ENCODE peak calls at places on chromosomes 12 and 14, in six cellular contexts. One of them, this sample, is unnamed.

GRCh38 chr12:43063642-43064041 is 474.1 kb upstream of the PRICKLE1 start:
- DNase-seq in stomach: no peak
- DNase-seq in tibial artery: no peak
- DNase-seq in A549: no peak
- DNase-seq in HFF-Myc: peak
- DNase-seq in hepatocyte: no peak
- DNase-seq in this sample: peak

GRCh38 chr12:29546000-29546399 is 48.5 kb upstream of the OVCH1 start:
- DNase-seq in stomach: no peak
- DNase-seq in tibial artery: no peak
- DNase-seq in A549: no peak
- DNase-seq in HFF-Myc: no peak
- DNase-seq in hepatocyte: no peak
- DNase-seq in this sample: no peak

GRCh38 chr12:103391103-103391502 is 104.7 kb downstream of the C12orf42 start:
- DNase-seq in stomach: no peak
- DNase-seq in tibial artery: no peak
- DNase-seq in A549: no peak
- DNase-seq in HFF-Myc: no peak
- DNase-seq in hepatocyte: no peak
- DNase-seq in this sample: no peak

GRCh38 chr12:118429703-118430383 is 53.5 kb downstream of the SUDS3 start:
- DNase-seq in stomach: peak
- DNase-seq in tibial artery: no peak
- DNase-seq in A549: no peak
- DNase-seq in HFF-Myc: no peak
- DNase-seq in hepatocyte: no peak
- DNase-seq in this sample: no peak

GRCh38 chr12:110270125-110270962 is 10.7 kb upstream of the ATP2A2 start:
- DNase-seq in stomach: peak
- DNase-seq in tibial artery: peak
- DNase-seq in A549: peak
- DNase-seq in HFF-Myc: peak
- DNase-seq in hepatocyte: peak
- DNase-seq in this sample: no peak

GRCh38 chr12:120737557-120738251 is 12.1 kb downstream of the ACADS start:
- DNase-seq in stomach: no peak
- DNase-seq in tibial artery: no peak
- DNase-seq in A549: no peak
- DNase-seq in HFF-Myc: no peak
- DNase-seq in hepatocyte: no peak
- DNase-seq in this sample: no peak

GRCh38 chr12:25245491-25245890 is 5.2 kb downstream of the KRAS start:
- DNase-seq in stomach: no peak
- DNase-seq in tibial artery: no peak
- DNase-seq in A549: no peak
- DNase-seq in HFF-Myc: no peak
- DNase-seq in hepatocyte: no peak
- DNase-seq in this sample: no peak

GRCh38 chr14:71320734-71321555 is 413.7 kb downstream of the PCNX1 start:
- DNase-seq in stomach: peak
- DNase-seq in tibial artery: peak
- DNase-seq in A549: peak
- DNase-seq in HFF-Myc: no peak
- DNase-seq in hepatocyte: peak
- DNase-seq in this sample: no peak

GRCh38 chr14:36511981-36512584 is 7.9 kb downstream of the NKX2-1 start:
- DNase-seq in stomach: no peak
- DNase-seq in tibial artery: no peak
- DNase-seq in A549: no peak
- DNase-seq in HFF-Myc: no peak
- DNase-seq in hepatocyte: no peak
- DNase-seq in this sample: no peak

GRCh38 chr12:58041441-58041840 is 100.1 kb downstream of the ATP23 start:
- DNase-seq in stomach: no peak
- DNase-seq in tibial artery: no peak
- DNase-seq in A549: no peak
- DNase-seq in HFF-Myc: no peak
- DNase-seq in hepatocyte: no peak
- DNase-seq in this sample: no peak

GRCh38 chr14:106848330-106849121 is 1322.1 kb downstream of the TMEM121 start:
- DNase-seq in stomach: no peak
- DNase-seq in tibial artery: no peak
- DNase-seq in A549: no peak
- DNase-seq in HFF-Myc: no peak
- DNase-seq in hepatocyte: no peak
- DNase-seq in this sample: no peak

GRCh38 chr12:20883288-20883687 is 72.8 kb downstream of the SLCO1B3 start:
- DNase-seq in stomach: peak
- DNase-seq in tibial artery: no peak
- DNase-seq in A549: no peak
- DNase-seq in HFF-Myc: no peak
- DNase-seq in hepatocyte: no peak
- DNase-seq in this sample: no peak

GRCh38 chr14:49634547-49635334 is at the start of gene DNAAF2:
- DNase-seq in stomach: peak
- DNase-seq in tibial artery: peak
- DNase-seq in A549: peak
- DNase-seq in HFF-Myc: peak
- DNase-seq in hepatocyte: peak
- DNase-seq in this sample: no peak

GRCh38 chr12:32365473-32366064 is 33.8 kb upstream of the FGD4 start:
- DNase-seq in stomach: peak
- DNase-seq in tibial artery: no peak
- DNase-seq in A549: peak
- DNase-seq in HFF-Myc: peak
- DNase-seq in hepatocyte: peak
- DNase-seq in this sample: peak

GRCh38 chr12:5556033-5556614 is 124.2 kb downstream of the NTF3 start:
- DNase-seq in stomach: no peak
- DNase-seq in tibial artery: no peak
- DNase-seq in A549: peak
- DNase-seq in HFF-Myc: no peak
- DNase-seq in hepatocyte: no peak
- DNase-seq in this sample: no peak

GRCh38 chr12:94622475-94622874 is 27.9 kb downstream of the TMCC3 start:
- DNase-seq in stomach: no peak
- DNase-seq in tibial artery: no peak
- DNase-seq in A549: no peak
- DNase-seq in HFF-Myc: no peak
- DNase-seq in hepatocyte: no peak
- DNase-seq in this sample: no peak

GRCh38 chr12:120999191-121000120 is 16.8 kb downstream of the C12orf43 start:
- DNase-seq in stomach: peak
- DNase-seq in tibial artery: no peak
- DNase-seq in A549: no peak
- DNase-seq in HFF-Myc: no peak
- DNase-seq in hepatocyte: no peak
- DNase-seq in this sample: no peak

GRCh38 chr12:10771132-10771733 is 31.2 kb downstream of the TAS2R7 start:
- DNase-seq in stomach: no peak
- DNase-seq in tibial artery: no peak
- DNase-seq in A549: peak
- DNase-seq in HFF-Myc: no peak
- DNase-seq in hepatocyte: peak
- DNase-seq in this sample: no peak

GRCh38 chr12:74111688-74112360 is 425.8 kb upstream of the ATXN7L3B start:
- DNase-seq in stomach: no peak
- DNase-seq in tibial artery: no peak
- DNase-seq in A549: no peak
- DNase-seq in HFF-Myc: no peak
- DNase-seq in hepatocyte: peak
- DNase-seq in this sample: no peak

GRCh38 chr12:47977046-47977771 is 13.8 kb downstream of the TMEM106C start:
- DNase-seq in stomach: no peak
- DNase-seq in tibial artery: no peak
- DNase-seq in A549: no peak
- DNase-seq in HFF-Myc: no peak
- DNase-seq in hepatocyte: no peak
- DNase-seq in this sample: no peak

GRCh38 chr12:116693259-116694227 is 44.3 kb downstream of the SPRING1 start:
- DNase-seq in stomach: peak
- DNase-seq in tibial artery: no peak
- DNase-seq in A549: no peak
- DNase-seq in HFF-Myc: no peak
- DNase-seq in hepatocyte: peak
- DNase-seq in this sample: no peak

GRCh38 chr12:11824736-11825135 is 175.3 kb downstream of the ETV6 start:
- DNase-seq in stomach: no peak
- DNase-seq in tibial artery: no peak
- DNase-seq in A549: no peak
- DNase-seq in HFF-Myc: no peak
- DNase-seq in hepatocyte: no peak
- DNase-seq in this sample: no peak

GRCh38 chr12:11829764-11830194 is 180.3 kb downstream of the ETV6 start:
- DNase-seq in stomach: no peak
- DNase-seq in tibial artery: no peak
- DNase-seq in A549: no peak
- DNase-seq in HFF-Myc: no peak
- DNase-seq in hepatocyte: no peak
- DNase-seq in this sample: no peak

GRCh38 chr12:11826607-11827006 is 177.1 kb downstream of the ETV6 start:
- DNase-seq in stomach: no peak
- DNase-seq in tibial artery: no peak
- DNase-seq in A549: no peak
- DNase-seq in HFF-Myc: no peak
- DNase-seq in hepatocyte: no peak
- DNase-seq in this sample: no peak

GRCh38 chr12:11825278-11825677 is 175.8 kb downstream of the ETV6 start:
- DNase-seq in stomach: no peak
- DNase-seq in tibial artery: no peak
- DNase-seq in A549: no peak
- DNase-seq in HFF-Myc: no peak
- DNase-seq in hepatocyte: no peak
- DNase-seq in this sample: no peak

GRCh38 chr12:11827096-11827841 is 177.8 kb downstream of the ETV6 start:
- DNase-seq in stomach: no peak
- DNase-seq in tibial artery: no peak
- DNase-seq in A549: no peak
- DNase-seq in HFF-Myc: no peak
- DNase-seq in hepatocyte: peak
- DNase-seq in this sample: no peak
- H3K4me3 ChIP-seq in stomach: peak
- H3K4me3 ChIP-seq in tibial artery: peak
- H3K4me3 ChIP-seq in A549: no peak
- H3K4me3 ChIP-seq in HFF-Myc: no peak
- H3K4me3 ChIP-seq in hepatocyte: no peak
- H3K4me3 ChIP-seq in this sample: no peak

DNA sequence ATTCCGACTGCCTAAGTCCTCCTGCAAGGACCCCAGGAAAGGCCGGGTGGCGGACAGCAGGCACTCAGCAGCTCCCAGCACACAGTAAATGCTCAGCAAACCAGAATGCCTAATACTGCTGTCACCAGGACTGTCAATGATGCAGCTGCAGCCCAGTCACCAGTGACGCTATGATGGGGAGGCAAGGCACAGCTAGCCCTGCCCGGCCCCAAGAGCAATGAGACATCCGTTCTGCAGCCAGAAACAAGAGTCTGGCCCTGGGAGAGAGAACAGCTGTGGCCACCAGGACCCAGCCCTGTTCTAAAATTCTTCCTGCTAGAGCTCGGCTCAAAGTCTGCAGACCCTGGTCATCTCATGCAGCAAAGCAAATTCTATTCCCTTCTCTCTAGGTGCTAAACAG is 69.8 kb downstream of the NCOR2 start:
- DNase-seq in stomach: no peak
- DNase-seq in tibial artery: peak
- DNase-seq in A549: no peak
- DNase-seq in HFF-Myc: no peak
- DNase-seq in hepatocyte: peak
- DNase-seq in this sample: peak
- TF ChIP-seq CTCF in stomach: no peak
- TF ChIP-seq CTCF in tibial artery: no peak
- TF ChIP-seq CTCF in A549: no peak
- TF ChIP-seq CTCF in HFF-Myc: no peak
- TF ChIP-seq CTCF in hepatocyte: no peak
- TF ChIP-seq CTCF in this sample: no peak

GRCh38 chr12:108565976-108566375 is 3.6 kb downstream of the ISCU start:
- DNase-seq in stomach: peak
- DNase-seq in tibial artery: peak
- DNase-seq in A549: peak
- DNase-seq in HFF-Myc: no peak
- DNase-seq in hepatocyte: no peak
- DNase-seq in this sample: no peak

GRCh38 chr12:108568653-108569154 is 6.3 kb downstream of the ISCU start:
- DNase-seq in stomach: no peak
- DNase-seq in tibial artery: peak
- DNase-seq in A549: no peak
- DNase-seq in HFF-Myc: no peak
- DNase-seq in hepatocyte: no peak
- DNase-seq in this sample: no peak

GRCh38 chr12:108566452-108566851 is 4.1 kb downstream of the ISCU start:
- DNase-seq in stomach: no peak
- DNase-seq in tibial artery: peak
- DNase-seq in A549: no peak
- DNase-seq in HFF-Myc: no peak
- DNase-seq in hepatocyte: no peak
- DNase-seq in this sample: no peak

GRCh38 chr12:108567388-108567787 is 5.0 kb downstream of the ISCU start:
- DNase-seq in stomach: no peak
- DNase-seq in tibial artery: peak
- DNase-seq in A549: no peak
- DNase-seq in HFF-Myc: no peak
- DNase-seq in hepatocyte: no peak
- DNase-seq in this sample: no peak

GRCh38 chr12:108567974-108568652 is 5.7 kb downstream of the ISCU start:
- DNase-seq in stomach: no peak
- DNase-seq in tibial artery: no peak
- DNase-seq in A549: no peak
- DNase-seq in HFF-Myc: no peak
- DNase-seq in hepatocyte: no peak
- DNase-seq in this sample: no peak
- H3K4me3 ChIP-seq in stomach: no peak
- H3K4me3 ChIP-seq in tibial artery: no peak
- H3K4me3 ChIP-seq in A549: no peak
- H3K4me3 ChIP-seq in HFF-Myc: no peak
- H3K4me3 ChIP-seq in hepatocyte: no peak
- H3K4me3 ChIP-seq in this sample: no peak

GRCh38 chr12:61993734-61994345 is 266.4 kb upstream of the USP15 start:
- DNase-seq in stomach: no peak
- DNase-seq in tibial artery: no peak
- DNase-seq in A549: no peak
- DNase-seq in HFF-Myc: peak
- DNase-seq in hepatocyte: peak
- DNase-seq in this sample: no peak
- TF ChIP-seq CTCF in stomach: peak
- TF ChIP-seq CTCF in tibial artery: peak
- TF ChIP-seq CTCF in A549: peak
- TF ChIP-seq CTCF in HFF-Myc: peak
- TF ChIP-seq CTCF in hepatocyte: peak
- TF ChIP-seq CTCF in this sample: peak

GRCh38 chr12:106226884-106227640 is 20.8 kb downstream of the CKAP4 start:
- DNase-seq in stomach: no peak
- DNase-seq in tibial artery: no peak
- DNase-seq in A549: peak
- DNase-seq in HFF-Myc: no peak
- DNase-seq in hepatocyte: peak
- DNase-seq in this sample: no peak
- H3K4me3 ChIP-seq in stomach: no peak
- H3K4me3 ChIP-seq in tibial artery: no peak
- H3K4me3 ChIP-seq in A549: no peak
- H3K4me3 ChIP-seq in HFF-Myc: no peak
- H3K4me3 ChIP-seq in hepatocyte: no peak
- H3K4me3 ChIP-seq in this sample: no peak

GRCh38 chr12:127677537-127678131 is 589.3 kb upstream of the TMEM132C start:
- DNase-seq in stomach: peak
- DNase-seq in tibial artery: peak
- DNase-seq in A549: peak
- DNase-seq in HFF-Myc: peak
- DNase-seq in hepatocyte: peak
- DNase-seq in this sample: peak
- TF ChIP-seq CTCF in stomach: peak
- TF ChIP-seq CTCF in tibial artery: peak
- TF ChIP-seq CTCF in A549: peak
- TF ChIP-seq CTCF in HFF-Myc: peak
- TF ChIP-seq CTCF in hepatocyte: peak
- TF ChIP-seq CTCF in this sample: peak

This sample was measured in BJ.